ENCODE peak calls at places on chromosomes 11 and 22, in four cellular contexts. H is HEK293T, L is NCI-H1092, G is fibroblast of pulmonary artery. E is an unnamed sample.

GRCh38 chr11:35487532-35488078 is 37.8 kb downstream of the PAMR1 start:
- DNase-seq in G (peak), H (peak), L (peak), E (peak)

GRCh38 chr11:14969922-14970323 is 2.2 kb downstream of the CALCA start:
- DNase-seq in L (no peak), G (peak), H (peak), E (peak)

GRCh38 chr11:130037058-130037457 is 32.6 kb upstream of the APLP2 start:
- DNase-seq in H (no peak), G (peak), L (no peak), E (peak)

GRCh38 chr11:47467372-47467771 is 18.4 kb upstream of the RAPSN start:
- DNase-seq in H (no peak), G (no peak), L (peak), E (no peak)

GRCh38 chr11:83087035-83087434 is 15.3 kb upstream of the RAB30 start:
- DNase-seq in H (no peak), G (no peak), L (peak), E (no peak)

GRCh38 chr22:37148031-37148651 is 1.6 kb downstream of the IL2RB start:
- DNase-seq in G (no peak), H (no peak), L (no peak), E (no peak)

GRCh38 chr22:35154937-35155387 is 89.0 kb downstream of the ISX start:
- DNase-seq in L (peak), G (peak), H (peak), E (peak)

GRCh38 chr11:67060111-67060522 is 3.5 kb downstream of the RHOD start:
- DNase-seq in G (no peak), L (no peak), H (no peak), E (peak)

GRCh38 chr22:27378343-27378800 is 423.2 kb downstream of the MN1 start:
- DNase-seq in L (no peak), H (no peak), G (no peak), E (no peak)

GRCh38 chr22:22171357-22172218 is 73.0 kb upstream of the VPREB1 start:
- DNase-seq in G (peak), H (peak), L (no peak), E (no peak)

GRCh38 chr11:64844330-64845124 is at the start of gene CDC42BPG:
- DNase-seq in G (peak), L (peak), H (peak), E (peak)